ENCODE peak calls at places on chromosome 19, in six cellular contexts. One of them, this sample, is unnamed.

GRCh38 chr19:14507704-14508246 is 10.4 kb downstream of the DNAJB1 start:
- DNase-seq in astrocyte: peak; percentile 67
- DNase-seq in GM12878: no peak
- DNase-seq in mesenchymal stem cell: peak; percentile 88
- DNase-seq in transverse colon: no peak
- DNase-seq in A673: no peak
- DNase-seq in this sample: peak; percentile 62

GRCh38 chr19:28463493-28464053 is 749.4 kb downstream of the UQCRFS1 start:
- DNase-seq in astrocyte: no peak
- DNase-seq in GM12878: no peak
- DNase-seq in mesenchymal stem cell: no peak
- DNase-seq in transverse colon: no peak
- DNase-seq in A673: no peak
- DNase-seq in this sample: no peak

GRCh38 chr19:2962018-2962670 is 15.2 kb upstream of the TLE6 start:
- DNase-seq in astrocyte: peak; percentile 39
- DNase-seq in GM12878: peak; percentile 65
- DNase-seq in mesenchymal stem cell: peak; percentile 79
- DNase-seq in transverse colon: peak; percentile 47
- DNase-seq in A673: peak; percentile 87
- DNase-seq in this sample: no peak

GRCh38 chr19:2037676-2038255 is 13.3 kb downstream of the MKNK2 start:
- DNase-seq in astrocyte: no peak
- DNase-seq in GM12878: no peak
- DNase-seq in mesenchymal stem cell: no peak
- DNase-seq in transverse colon: no peak
- DNase-seq in A673: no peak
- DNase-seq in this sample: no peak

GRCh38 chr19:342128-342455 is 2.5 kb downstream of the MIER2 start:
- DNase-seq in astrocyte: no peak
- DNase-seq in GM12878: no peak
- DNase-seq in mesenchymal stem cell: no peak
- DNase-seq in transverse colon: no peak
- DNase-seq in A673: no peak
- DNase-seq in this sample: no peak

GRCh38 chr19:3455393-3455955 is 24.9 kb downstream of the SMIM24 start:
- DNase-seq in astrocyte: no peak
- DNase-seq in GM12878: no peak
- DNase-seq in mesenchymal stem cell: no peak
- DNase-seq in transverse colon: no peak
- DNase-seq in A673: no peak
- DNase-seq in this sample: no peak

GRCh38 chr19:5686326-5686646 is 3.8 kb upstream of the RPL36 start:
- DNase-seq in astrocyte: no peak
- DNase-seq in GM12878: no peak
- DNase-seq in mesenchymal stem cell: no peak
- DNase-seq in transverse colon: no peak
- DNase-seq in A673: no peak
- DNase-seq in this sample: no peak

GRCh38 chr19:37931941-37932655 is 25.1 kb downstream of the SIPA1L3 start:
- DNase-seq in astrocyte: peak; percentile 82
- DNase-seq in GM12878: no peak
- DNase-seq in mesenchymal stem cell: peak; percentile 86
- DNase-seq in transverse colon: peak; percentile 89
- DNase-seq in A673: no peak
- DNase-seq in this sample: peak; percentile 94

GRCh38 chr19:10419200-10419645 is 1.1 kb upstream of the PDE4A start:
- DNase-seq in astrocyte: no peak
- DNase-seq in GM12878: no peak
- DNase-seq in mesenchymal stem cell: no peak
- DNase-seq in transverse colon: no peak
- DNase-seq in A673: peak; percentile 84
- DNase-seq in this sample: no peak

GRCh38 chr19:53659292-53659691 is 27.5 kb downstream of the DPRX start:
- DNase-seq in astrocyte: no peak
- DNase-seq in GM12878: no peak
- DNase-seq in mesenchymal stem cell: no peak
- DNase-seq in transverse colon: no peak
- DNase-seq in A673: peak; percentile 39
- DNase-seq in this sample: no peak

GRCh38 chr19:4597975-4598671 is 38.6 kb upstream of the SEMA6B start:
- DNase-seq in astrocyte: no peak
- DNase-seq in GM12878: no peak
- DNase-seq in mesenchymal stem cell: peak; percentile 57
- DNase-seq in transverse colon: peak; percentile 40
- DNase-seq in A673: peak; percentile 81
- DNase-seq in this sample: peak; percentile 49

GRCh38 chr19:45217193-45217956 is 27.8 kb downstream of the EXOC3L2 start:
- DNase-seq in astrocyte: no peak
- DNase-seq in GM12878: no peak
- DNase-seq in mesenchymal stem cell: no peak
- DNase-seq in transverse colon: no peak
- DNase-seq in A673: no peak
- DNase-seq in this sample: no peak

GRCh38 chr19:958967-959685 is 25.0 kb upstream of the WDR18 start:
- DNase-seq in astrocyte: peak; percentile 57
- DNase-seq in GM12878: no peak
- DNase-seq in mesenchymal stem cell: peak; percentile 85
- DNase-seq in transverse colon: no peak
- DNase-seq in A673: no peak
- DNase-seq in this sample: no peak

GRCh38 chr19:45515807-45516401 is 8.6 kb downstream of the VASP start:
- DNase-seq in astrocyte: no peak
- DNase-seq in GM12878: no peak
- DNase-seq in mesenchymal stem cell: no peak
- DNase-seq in transverse colon: peak; percentile 77
- DNase-seq in A673: no peak
- DNase-seq in this sample: peak; percentile 56

GRCh38 chr19:48341006-48341405 is 15.7 kb downstream of the EMP3 start:
- DNase-seq in astrocyte: peak; percentile 50
- DNase-seq in GM12878: no peak
- DNase-seq in mesenchymal stem cell: no peak
- DNase-seq in transverse colon: no peak
- DNase-seq in A673: no peak
- DNase-seq in this sample: no peak

GRCh38 chr19:42322305-42322704 is 3.1 kb upstream of the MEGF8 start:
- DNase-seq in astrocyte: no peak
- DNase-seq in GM12878: no peak
- DNase-seq in mesenchymal stem cell: no peak
- DNase-seq in transverse colon: no peak
- DNase-seq in A673: no peak
- DNase-seq in this sample: no peak

GRCh38 chr19:16338470-16339360 is 14.1 kb downstream of the KLF2 start:
- DNase-seq in astrocyte: peak; percentile 98
- DNase-seq in GM12878: peak; percentile 59
- DNase-seq in mesenchymal stem cell: peak; percentile 87
- DNase-seq in transverse colon: peak; percentile 40
- DNase-seq in A673: no peak
- DNase-seq in this sample: peak; percentile 73

GRCh38 chr19:58513694-58514563 is 2.1 kb upstream of the SLC27A5 start:
- DNase-seq in astrocyte: peak; percentile 56
- DNase-seq in GM12878: peak; percentile 85
- DNase-seq in mesenchymal stem cell: peak; percentile 78
- DNase-seq in transverse colon: peak; percentile 94
- DNase-seq in A673: peak; percentile 97
- DNase-seq in this sample: peak; percentile 96

GRCh38 chr19:50803633-50804419 is 13.6 kb downstream of the ACP4 start:
- DNase-seq in astrocyte: no peak
- DNase-seq in GM12878: no peak
- DNase-seq in mesenchymal stem cell: peak; percentile 18
- DNase-seq in transverse colon: no peak
- DNase-seq in A673: no peak
- DNase-seq in this sample: no peak

GRCh38 chr19:743168-743687 is 7.7 kb upstream of the MISP start:
- DNase-seq in astrocyte: no peak
- DNase-seq in GM12878: no peak
- DNase-seq in mesenchymal stem cell: no peak
- DNase-seq in transverse colon: peak; percentile 82
- DNase-seq in A673: no peak
- DNase-seq in this sample: peak; percentile 72

DNA sequence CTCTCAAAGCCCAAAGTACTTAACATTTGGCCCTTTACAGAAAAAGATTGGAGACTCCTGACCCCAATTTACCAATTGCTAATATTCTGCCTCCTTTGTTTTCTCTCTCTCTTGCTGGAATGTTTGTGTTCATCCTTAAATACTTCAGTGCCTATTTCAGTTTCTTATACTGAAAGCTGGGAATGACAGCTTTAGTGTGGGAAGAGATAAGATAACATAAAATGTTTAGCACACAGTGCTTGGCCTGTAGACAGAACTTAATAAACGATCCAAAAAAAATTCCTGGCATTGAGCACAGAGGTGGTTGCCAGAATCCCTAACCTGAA is 3.0 kb upstream of the PLEKHF1 start:
- DNase-seq in astrocyte: no peak
- DNase-seq in GM12878: no peak
- DNase-seq in mesenchymal stem cell: no peak
- DNase-seq in transverse colon: no peak
- DNase-seq in A673: no peak
- DNase-seq in this sample: no peak
- H3K4me1 ChIP-seq in astrocyte: peaks cover 53% of the 10 kb centered on the region
- H3K4me1 ChIP-seq in GM12878: peaks cover 8% of the 10 kb centered on the region
- H3K4me1 ChIP-seq in mesenchymal stem cell: peaks cover 43% of the 10 kb centered on the region
- H3K4me1 ChIP-seq in transverse colon: peaks cover 40% of the 10 kb centered on the region
- H3K4me1 ChIP-seq in A673: peaks cover 18% of the 10 kb centered on the region
- H3K4me1 ChIP-seq in this sample: peaks cover 46% of the 10 kb centered on the region

GRCh38 chr19:34320277-34320676 is 44.7 kb upstream of the GPI start:
- DNase-seq in astrocyte: no peak
- DNase-seq in GM12878: no peak
- DNase-seq in mesenchymal stem cell: no peak
- DNase-seq in transverse colon: no peak
- DNase-seq in A673: no peak
- DNase-seq in this sample: no peak
- H3K27ac ChIP-seq in astrocyte: peak overlapping the region; percentile 62
- H3K27ac ChIP-seq in GM12878: no peak overlapping the region
- H3K27ac ChIP-seq in mesenchymal stem cell: peak overlapping the region; percentile 86
- H3K27ac ChIP-seq in transverse colon: no peak overlapping the region
- H3K27ac ChIP-seq in A673: no peak overlapping the region
- H3K27ac ChIP-seq in this sample: no peak overlapping the region

GRCh38 chr19:57314146-57314545 is 6.1 kb upstream of the ZNF543 start:
- DNase-seq in astrocyte: no peak
- DNase-seq in GM12878: no peak
- DNase-seq in mesenchymal stem cell: no peak
- DNase-seq in transverse colon: no peak
- DNase-seq in A673: no peak
- DNase-seq in this sample: no peak
- H3K9me3 ChIP-seq in astrocyte: peaks cover 3% of the 10 kb centered on the region
- H3K9me3 ChIP-seq in GM12878: no peaks in the 10 kb centered on the region
- H3K9me3 ChIP-seq in mesenchymal stem cell: peaks cover 5% of the 10 kb centered on the region
- H3K9me3 ChIP-seq in transverse colon: no peaks in the 10 kb centered on the region
- H3K9me3 ChIP-seq in A673: no peaks in the 10 kb centered on the region
- H3K9me3 ChIP-seq in this sample: peaks cover 8% of the 10 kb centered on the region

GRCh38 chr19:31639306-31639705 is 290.1 kb upstream of the TSHZ3 start:
- DNase-seq in astrocyte: peak; percentile 27
- DNase-seq in GM12878: no peak
- DNase-seq in mesenchymal stem cell: peak; percentile 37
- DNase-seq in transverse colon: no peak
- DNase-seq in A673: no peak
- DNase-seq in this sample: no peak
- H3K4me1 ChIP-seq in astrocyte: no peaks in the 10 kb centered on the region
- H3K4me1 ChIP-seq in GM12878: no peaks in the 10 kb centered on the region
- H3K4me1 ChIP-seq in mesenchymal stem cell: no peaks in the 10 kb centered on the region
- H3K4me1 ChIP-seq in transverse colon: no peaks in the 10 kb centered on the region
- H3K4me1 ChIP-seq in A673: no peaks in the 10 kb centered on the region
- H3K4me1 ChIP-seq in this sample: no peaks in the 10 kb centered on the region

DNA sequence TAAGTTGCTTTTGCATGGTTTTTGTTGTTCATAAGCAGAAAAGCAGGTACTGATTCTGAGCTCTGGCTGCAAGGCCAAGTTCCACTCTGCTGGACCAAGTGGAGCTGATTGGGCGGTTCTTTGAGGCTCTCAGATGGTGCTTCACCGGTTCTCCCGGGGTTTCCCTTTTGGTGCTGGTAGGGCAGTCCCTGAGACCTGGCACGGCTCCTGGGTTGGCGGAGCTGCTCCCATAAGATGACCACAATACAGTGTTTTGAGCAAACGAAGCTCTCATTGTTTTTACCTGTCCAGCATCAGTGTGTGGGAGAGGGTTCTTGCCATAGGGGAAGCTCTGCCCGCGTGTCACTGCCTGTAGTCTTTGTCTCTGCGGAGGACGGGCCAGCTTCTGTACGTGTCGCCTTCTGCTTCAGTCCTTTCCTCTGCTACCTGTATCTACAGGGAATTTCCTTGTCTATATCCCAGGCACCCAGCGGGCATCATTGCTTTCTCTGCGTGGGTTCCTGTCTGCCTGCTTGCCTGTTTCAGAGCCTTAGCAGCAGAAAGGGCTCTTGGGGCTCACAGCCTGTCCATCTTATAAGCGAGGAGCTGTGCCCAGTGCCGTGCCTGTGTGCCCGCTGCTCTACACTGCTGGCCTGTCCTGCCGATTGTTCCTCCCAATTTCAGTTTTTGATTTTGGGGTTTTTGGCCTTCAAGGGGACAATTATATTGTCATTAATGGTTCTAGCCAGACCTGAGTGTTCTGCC is 2.3 kb downstream of the U2AF2 start:
- DNase-seq in astrocyte: no peak
- DNase-seq in GM12878: no peak
- DNase-seq in mesenchymal stem cell: no peak
- DNase-seq in transverse colon: no peak
- DNase-seq in A673: no peak
- DNase-seq in this sample: no peak
- H3K27ac ChIP-seq in astrocyte: no peak overlapping the region
- H3K27ac ChIP-seq in GM12878: peak overlapping the region; percentile 100
- H3K27ac ChIP-seq in mesenchymal stem cell: peak overlapping the region; percentile 19
- H3K27ac ChIP-seq in transverse colon: peak overlapping the region; percentile 18
- H3K27ac ChIP-seq in A673: peak overlapping the region; percentile 51
- H3K27ac ChIP-seq in this sample: no peak overlapping the region

GRCh38 chr19:31255863-31256600 is 93.2 kb downstream of the TSHZ3 start:
- DNase-seq in astrocyte: no peak
- DNase-seq in GM12878: no peak
- DNase-seq in mesenchymal stem cell: no peak
- DNase-seq in transverse colon: no peak
- DNase-seq in A673: no peak
- DNase-seq in this sample: no peak
- H3K9me3 ChIP-seq in astrocyte: no peaks in the 10 kb centered on the region
- H3K9me3 ChIP-seq in GM12878: no peaks in the 10 kb centered on the region
- H3K9me3 ChIP-seq in mesenchymal stem cell: no peaks in the 10 kb centered on the region
- H3K9me3 ChIP-seq in transverse colon: no peaks in the 10 kb centered on the region
- H3K9me3 ChIP-seq in A673: no peaks in the 10 kb centered on the region
- H3K9me3 ChIP-seq in this sample: no peaks in the 10 kb centered on the region